ENCODE peak calls at places on chromosomes 6 and 20, in six cellular contexts. G is activated T-cell treated with anti-CD3 and anti-CD28 coated beads for 1 hour; U is Jurkat, Clone E6-1; M is stimulated activated naive B cell treated with anti-CD40 and anti-IgM and Interleukin-4, amounts not matched to agents 10 μg/mL and 1 μg/mL and 100 μg/mL, for 72 hours; D is stimulated activated CD4-positive, alpha-beta T cell treated with anti-CD3 and anti-CD28 coated beads, Interleukin-2, amount 100 ng/mL, for 48 hours; W is gastrocnemius medialis. N is an unnamed sample.

GRCh38 chr20:275791-276190 is 14.8 kb downstream of the C20orf96 start:
- DNase-seq in G (no peak), U (no peak), M (no peak), D (no peak), W (no peak), N (no peak)

GRCh38 chr6:44151348-44152108 is 7.1 kb upstream of the CAPN11 start:
- DNase-seq in G (peak), U (peak), M (peak), D (peak), W (peak), N (peak)

GRCh38 chr20:22743426-22743825 is 159.1 kb upstream of the FOXA2 start:
- DNase-seq in G (no peak), U (no peak), M (no peak), D (no peak), W (no peak), N (no peak)

GRCh38 chr20:59242714-59243626 is 57.4 kb upstream of the EDN3 start:
- DNase-seq in G (no peak), U (no peak), M (no peak), D (no peak), W (no peak), N (no peak)

GRCh38 chr6:72911463-72912153 is 289.7 kb downstream of the KCNQ5 start:
- DNase-seq in G (no peak), U (no peak), M (no peak), D (no peak), W (no peak), N (no peak)

GRCh38 chr6:148223424-148223842 is 119.2 kb upstream of the SASH1 start:
- DNase-seq in G (no peak), U (peak), M (no peak), D (no peak), W (no peak), N (no peak)

GRCh38 chr20:10553326-10553984 is 118.3 kb downstream of the SLX4IP start:
- DNase-seq in G (peak), U (peak), M (no peak), D (peak), W (peak), N (peak)

GRCh38 chr6:89372506-89372901 is 20.0 kb upstream of the UBE2J1 start:
- DNase-seq in G (no peak), U (peak), M (no peak), D (no peak), W (no peak), N (no peak)

GRCh38 chr6:55997223-55997874 is 122.0 kb upstream of the BMP5 start:
- DNase-seq in G (no peak), U (no peak), M (no peak), D (no peak), W (no peak), N (no peak)

GRCh38 chr6:85402922-85403321 is 47.0 kb upstream of the NT5E start:
- DNase-seq in G (no peak), U (no peak), M (no peak), D (no peak), W (no peak), N (no peak)

GRCh38 chr20:52191132-52191435 is 495 bp downstream of the ZFP64 start:
- DNase-seq in G (no peak), U (no peak), M (no peak), D (no peak), W (no peak), N (no peak)

GRCh38 chr6:125791151-125791819 is 525 bp downstream of the NCOA7 start:
- DNase-seq in G (no peak), U (peak), M (no peak), D (no peak), W (no peak), N (no peak)

GRCh38 chr6:42404494-42404893 is 47.2 kb downstream of the TRERF1 start:
- DNase-seq in G (no peak), U (no peak), M (no peak), D (no peak), W (no peak), N (no peak)

GRCh38 chr6:34964564-34964963 is 75.5 kb downstream of the ANKS1A start:
- DNase-seq in G (no peak), U (no peak), M (no peak), D (no peak), W (no peak), N (no peak)

GRCh38 chr6:156617376-156617775 is 159.8 kb upstream of the ARID1B start:
- DNase-seq in G (no peak), U (no peak), M (no peak), D (no peak), W (no peak), N (no peak)

GRCh38 chr6:98657764-98658163 is 176.6 kb upstream of the POU3F2 start:
- DNase-seq in G (no peak), U (peak), M (no peak), D (no peak), W (no peak), N (peak)

N was measured in progenitor cell of endocrine pancreas.